ENCODE peak calls at places on chromosomes 11 and 22, in eight cellular contexts. O is thyroid gland; K is CD4-positive, CD25-positive, alpha-beta regulatory T cell; L is upper lobe of right lung; S is aorta; J is right cardiac atrium; P is lung; Y is mucosa of descending colon. T is an unnamed sample. For H3K4me1, the result is how much of the 10 kb centered on the place peaks cover.

GRCh38 chr11:2669926-2670469 is 29.8 kb downstream of the KCNQ1OT1 start:
- DNase-seq in O (no peak), K (no peak), L (no peak), S (no peak), J (no peak), P (no peak), Y (no peak), T (no peak)

GRCh38 chr11:81874627-81875026 is 859.0 kb downstream of the FAM181B start:
- DNase-seq in O (no peak), K (no peak), L (no peak), S (no peak), J (no peak), P (no peak), Y (no peak), T (peak)

GRCh38 chr11:73623651-73624050 is 22.7 kb upstream of the PLEKHB1 start:
- DNase-seq in O (no peak), K (no peak), L (no peak), S (no peak), J (no peak), P (no peak), Y (no peak), T (no peak)

GRCh38 chr11:79067355-79067685 is 373.5 kb downstream of the TENM4 start:
- DNase-seq in O (no peak), K (no peak), L (no peak), S (no peak), J (no peak), P (no peak), Y (no peak), T (no peak)

GRCh38 chr11:28268925-28269324 is 160.7 kb downstream of the METTL15 start:
- DNase-seq in O (no peak), K (no peak), L (no peak), S (no peak), J (no peak), P (no peak), Y (no peak), T (no peak)

GRCh38 chr11:638616-639323 is 1.7 kb downstream of the DRD4 start:
- DNase-seq in O (peak), K (no peak), L (no peak), S (no peak), J (peak), P (no peak), Y (no peak), T (peak)

GRCh38 chr11:133403900-133404299 is 128.4 kb downstream of the OPCML start:
- DNase-seq in O (no peak), K (no peak), L (no peak), S (no peak), J (no peak), P (no peak), Y (no peak), T (peak)

GRCh38 chr22:46553189-46553588 is 15.8 kb upstream of the CELSR1 start:
- DNase-seq in O (no peak), K (no peak), L (no peak), S (no peak), J (no peak), P (no peak), Y (no peak), T (no peak)

GRCh38 chr22:44023404-44024287 is 456 bp upstream of the PARVB start:
- DNase-seq in O (peak), K (no peak), L (peak), S (peak), J (peak), P (no peak), Y (peak), T (peak)

GRCh38 chr22:37274380-37274862 is 7.9 kb upstream of the CYTH4 start:
- DNase-seq in O (peak), K (no peak), L (peak), S (peak), J (peak), P (no peak), Y (peak), T (no peak)

GRCh38 chr22:38715176-38715764 is 9.5 kb downstream of the GTPBP1 start:
- DNase-seq in O (no peak), K (no peak), L (peak), S (peak), J (no peak), P (no peak), Y (no peak), T (no peak)
- H3K4me1 ChIP-seq in O (under half), K (under half), L (under half), S (under half), J (under half), P (under half), Y (under half), T (under half)

GRCh38 chr11:35046606-35047005 is 92.4 kb upstream of the CD44 start:
- DNase-seq in O (no peak), K (no peak), L (no peak), S (no peak), J (no peak), P (no peak), Y (no peak), T (no peak)
- H3K4me3 ChIP-seq in O (no peak), K (peak), L (no peak), S (no peak), J (no peak), P (no peak), Y (no peak), T (no peak)

GRCh38 chr11:94276943-94277342 is 27.4 kb upstream of the IZUMO1R start:
- DNase-seq in O (no peak), K (no peak), L (no peak), S (no peak), J (no peak), P (no peak), Y (no peak), T (no peak)

GRCh38 chr11:94272738-94273313 is 31.6 kb upstream of the IZUMO1R start:
- DNase-seq in O (no peak), K (no peak), L (no peak), S (no peak), J (peak), P (no peak), Y (peak), T (no peak)

GRCh38 chr11:94275961-94276360 is 28.4 kb upstream of the IZUMO1R start:
- DNase-seq in O (no peak), K (no peak), L (no peak), S (no peak), J (no peak), P (no peak), Y (no peak), T (no peak)

GRCh38 chr11:94271885-94272372 is 32.5 kb upstream of the IZUMO1R start:
- DNase-seq in O (no peak), K (no peak), L (no peak), S (no peak), J (no peak), P (no peak), Y (no peak), T (no peak)
- H3K4me1 ChIP-seq in O (under half), K (under half), L (under half), S (under half), J (under half), P (under half), Y (under half), T (under half)

GRCh38 chr11:69311767-69312385 is 17.9 kb downstream of the MYEOV start:
- DNase-seq in O (no peak), K (no peak), L (peak), S (no peak), J (peak), P (no peak), Y (no peak), T (no peak)
- H3K4me3 ChIP-seq in O (no peak), K (no peak), L (no peak), S (no peak), J (no peak), P (no peak), Y (no peak), T (no peak)

GRCh38 chr11:68270334-68271022 is 1.3 kb downstream of the C11orf24 start:
- DNase-seq in O (no peak), K (no peak), L (no peak), S (no peak), J (no peak), P (no peak), Y (peak), T (no peak)
- H3K4me1 ChIP-seq in O (under half), K (under half), L (under half), S (under half), J (under half), P (under half), Y (under half), T (under half)

GRCh38 chr11:37623778-37624177 is 1025.7 kb upstream of the RAG2 start:
- DNase-seq in O (no peak), K (no peak), L (no peak), S (no peak), J (no peak), P (no peak), Y (no peak), T (no peak)
- H3K4me3 ChIP-seq in O (no peak), K (no peak), L (no peak), S (no peak), J (no peak), P (no peak), Y (no peak), T (no peak)

GRCh38 chr11:120334894-120335462 is 1.2 kb upstream of the ARHGEF12 start:
- DNase-seq in O (peak), K (peak), L (no peak), S (no peak), J (no peak), P (peak), Y (peak), T (peak)
- H3K4me1 ChIP-seq in O (under half), K (under half), L (under half), S (under half), J (under half), P (under half), Y (under half), T (under half)

GRCh38 chr11:32435511-32435946 is at the start of gene WT1:
- DNase-seq in O (no peak), K (no peak), L (no peak), S (no peak), J (peak), P (no peak), Y (no peak), T (peak)

GRCh38 chr11:32434116-32434386 is 1.3 kb downstream of the WT1 start:
- DNase-seq in O (no peak), K (no peak), L (no peak), S (no peak), J (no peak), P (no peak), Y (no peak), T (no peak)

GRCh38 chr11:32435947-32436750 is 810 bp upstream of the WT1 start:
- DNase-seq in O (no peak), K (no peak), L (no peak), S (no peak), J (peak), P (no peak), Y (no peak), T (peak)

GRCh38 chr11:32434387-32435151 is 770 bp downstream of the WT1 start:
- DNase-seq in O (no peak), K (no peak), L (no peak), S (no peak), J (peak), P (no peak), Y (no peak), T (peak)

DNA sequence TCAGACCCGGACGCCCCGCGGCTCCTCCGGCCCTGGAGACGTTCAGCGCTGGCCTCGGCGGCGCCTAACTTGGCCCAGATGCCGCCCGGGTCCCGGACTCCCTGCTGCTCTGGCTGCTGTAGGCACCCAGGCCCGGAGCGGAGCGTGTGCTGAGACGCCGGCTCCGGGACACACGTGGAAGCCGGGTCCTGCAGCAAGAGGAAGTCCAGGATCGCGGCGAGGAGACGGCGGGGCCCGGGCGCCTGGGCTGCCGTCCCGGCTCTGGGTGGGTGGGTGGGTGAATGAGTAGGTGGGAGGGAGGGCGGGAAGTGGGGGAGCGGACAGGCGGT is 223 bp downstream of the WT1 start:
- DNase-seq in O (no peak), K (no peak), L (no peak), S (no peak), J (peak), P (no peak), Y (no peak), T (peak)
- H3K4me3 ChIP-seq in O (no peak), K (no peak), L (peak), S (no peak), J (peak), P (no peak), Y (no peak), T (peak)